ENCODE peak calls at places on chromosomes 7 and 10, in four cellular contexts. E, A, J and Q are unnamed samples.
A peak's percentile ranks its signal among the peaks of the same experiment; 100 is the strongest.

GRCh38 chr7:69047166-69047760 is 551.0 kb upstream of the AUTS2 start:
- DNase-seq in E (no peak), A (no peak), J (no peak), Q (no peak)

GRCh38 chr10:3220853-3221252 is 48.3 kb upstream of the PITRM1 start:
- DNase-seq in A (no peak), J (no peak), E (no peak), Q (no peak)

GRCh38 chr7:92668564-92668963 is 78.4 kb upstream of the FAM133B start:
- DNase-seq in A (no peak), J (no peak), E (no peak), Q (no peak)

GRCh38 chr7:77335581-77335980 is 80.6 kb downstream of the GSAP start:
- DNase-seq in E (no peak), J (no peak), A (no peak), Q (no peak)

GRCh38 chr10:71725998-71726672 is 6.6 kb upstream of the C10orf105 start:
- DNase-seq in E (peak; percentile 60), J (no peak), A (peak; percentile 67), Q (peak; percentile 86)

GRCh38 chr7:38294926-38295325 is 21.5 kb upstream of the TARP start:
- DNase-seq in E (no peak), A (no peak), J (no peak), Q (no peak)

GRCh38 chr10:98608417-98608816 is 161.7 kb upstream of the HPS1 start:
- DNase-seq in E (peak; percentile 19), J (no peak), A (no peak), Q (no peak)

GRCh38 chr10:110527731-110528171 is 30.0 kb downstream of the DUSP5 start:
- DNase-seq in A (no peak), E (no peak), J (no peak), Q (no peak)

GRCh38 chr10:115555887-115556402 is 462.8 kb downstream of the ATRNL1 start:
- DNase-seq in E (no peak), J (no peak), A (no peak), Q (no peak)

GRCh38 chr7:44112231-44112996 is 8.3 kb downstream of the AEBP1 start:
- DNase-seq in A (peak; percentile 64), J (no peak), E (no peak), Q (peak; percentile 50)

GRCh38 chr10:21172774-21173432 is 275.8 kb upstream of the NEBL start:
- DNase-seq in E (peak; percentile 20), A (no peak), J (no peak), Q (peak; percentile 70)

GRCh38 chr10:712575-712974 is 23.1 kb upstream of the DIP2C start:
- DNase-seq in A (no peak), J (no peak), E (no peak), Q (no peak)

GRCh38 chr7:128842674-128843641 is 12.8 kb downstream of the FLNC start:
- DNase-seq in E (no peak), A (no peak), J (no peak), Q (no peak)

GRCh38 chr7:128841171-128841690 is 11.0 kb downstream of the FLNC start:
- DNase-seq in J (no peak), A (no peak), E (no peak), Q (no peak)

GRCh38 chr7:128843938-128844621 is 13.9 kb downstream of the FLNC start:
- DNase-seq in J (no peak), A (no peak), E (no peak), Q (no peak)

GRCh38 chr7:128840326-128841170 is 10.3 kb downstream of the FLNC start:
- DNase-seq in E (no peak), J (no peak), A (no peak), Q (no peak)

DNA sequence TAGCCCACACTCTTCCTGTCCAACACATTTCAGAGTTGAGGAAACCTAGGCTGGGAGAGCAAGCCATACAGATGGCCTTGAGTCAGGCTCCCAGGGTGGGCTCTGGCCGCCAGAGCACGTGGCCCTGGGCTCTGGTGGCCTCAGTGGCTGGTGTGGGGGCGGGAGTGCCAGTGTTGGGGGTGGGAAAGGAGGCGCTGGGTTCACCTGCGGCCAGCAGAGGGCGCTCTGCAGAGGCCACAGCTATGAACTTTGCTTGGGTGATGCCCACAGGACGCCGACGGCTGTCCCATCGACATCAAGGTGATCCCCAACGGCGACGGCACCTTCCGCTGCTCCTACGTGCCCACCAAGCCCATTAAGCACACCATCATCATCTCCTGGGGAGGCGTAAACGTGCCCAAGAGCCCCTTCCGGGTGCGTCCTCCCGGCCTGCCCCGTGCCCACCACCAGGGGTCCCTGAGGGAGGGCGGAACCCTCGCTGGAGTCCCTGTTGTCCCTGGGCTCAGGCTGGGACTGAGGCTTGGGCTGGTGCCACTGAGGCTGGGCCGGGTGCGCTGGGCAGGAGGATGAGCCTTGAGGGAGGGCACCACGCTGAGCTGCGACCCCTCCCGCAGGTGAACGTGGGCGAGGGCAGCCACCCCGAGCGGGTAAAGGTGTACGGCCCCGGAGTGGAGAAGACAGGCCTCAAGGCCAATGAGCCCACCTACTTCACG is 11.9 kb downstream of the FLNC start:
- DNase-seq in E (peak; percentile 78), A (peak; percentile 80), J (no peak), Q (peak; percentile 87)
- TF ChIP-seq USF1 in E (peak; percentile 18), A (no peak), J (no peak), Q (no peak)

DNA sequence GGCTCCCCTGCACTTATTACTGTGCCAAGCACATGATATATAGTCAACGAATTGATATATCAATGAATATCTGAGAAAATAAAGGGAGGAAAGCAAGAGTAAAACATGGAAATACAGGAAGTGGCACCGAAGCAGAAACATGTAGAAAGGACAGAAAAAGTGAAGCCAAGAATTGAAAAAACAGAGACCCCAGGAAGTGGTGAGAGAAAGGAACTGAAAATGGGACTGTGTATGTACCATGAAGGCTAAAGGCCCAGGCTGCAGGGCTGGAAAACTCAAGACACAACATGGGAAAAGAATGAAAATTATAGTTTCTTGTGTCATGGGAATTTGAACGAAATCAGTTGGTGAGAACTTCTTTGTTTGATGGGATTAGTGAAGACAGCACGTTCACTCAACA is 60.6 kb downstream of the MAP3K8 start:
- DNase-seq in J (no peak), A (no peak), E (no peak), Q (no peak)
- TF ChIP-seq CTCF in J (no peak), A (no peak), E (no peak), Q (no peak)

DNA sequence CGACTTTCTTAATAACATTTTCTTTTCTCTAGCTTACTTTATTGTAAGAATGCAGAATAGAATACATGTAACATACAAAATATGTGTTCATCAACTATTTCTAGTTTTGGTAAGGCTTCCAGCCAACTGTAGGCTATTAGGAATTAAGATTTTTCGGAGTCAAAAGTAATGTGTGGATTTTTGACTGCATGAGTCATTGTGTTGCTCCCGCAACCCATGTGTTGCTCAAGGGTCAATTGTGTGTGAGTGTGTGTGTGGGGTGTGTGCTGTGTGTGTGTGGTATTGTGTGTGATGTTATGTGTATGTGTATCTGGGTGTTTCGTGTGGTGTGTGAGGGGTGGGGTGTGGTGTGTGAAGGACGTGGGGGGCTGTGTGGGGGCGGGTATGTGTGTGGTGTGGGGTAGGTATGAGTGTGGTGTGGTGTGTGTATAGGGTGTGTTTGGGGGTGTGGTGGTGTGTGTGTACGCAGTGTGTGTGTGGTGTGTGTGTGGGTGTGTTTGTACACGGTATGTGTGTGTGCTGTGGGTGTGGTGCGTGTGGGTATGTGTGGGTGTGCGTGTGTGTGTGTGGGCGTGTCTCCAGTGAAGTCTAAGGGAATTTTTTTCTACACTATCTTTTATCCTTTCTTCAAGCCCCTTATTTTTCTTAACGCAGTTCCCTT is 60.5 kb downstream of the RSU1 start:
- DNase-seq in J (no peak), A (no peak), E (no peak), Q (no peak)
- TF ChIP-seq USF1 in J (no peak), A (no peak), E (no peak), Q (no peak)

DNA sequence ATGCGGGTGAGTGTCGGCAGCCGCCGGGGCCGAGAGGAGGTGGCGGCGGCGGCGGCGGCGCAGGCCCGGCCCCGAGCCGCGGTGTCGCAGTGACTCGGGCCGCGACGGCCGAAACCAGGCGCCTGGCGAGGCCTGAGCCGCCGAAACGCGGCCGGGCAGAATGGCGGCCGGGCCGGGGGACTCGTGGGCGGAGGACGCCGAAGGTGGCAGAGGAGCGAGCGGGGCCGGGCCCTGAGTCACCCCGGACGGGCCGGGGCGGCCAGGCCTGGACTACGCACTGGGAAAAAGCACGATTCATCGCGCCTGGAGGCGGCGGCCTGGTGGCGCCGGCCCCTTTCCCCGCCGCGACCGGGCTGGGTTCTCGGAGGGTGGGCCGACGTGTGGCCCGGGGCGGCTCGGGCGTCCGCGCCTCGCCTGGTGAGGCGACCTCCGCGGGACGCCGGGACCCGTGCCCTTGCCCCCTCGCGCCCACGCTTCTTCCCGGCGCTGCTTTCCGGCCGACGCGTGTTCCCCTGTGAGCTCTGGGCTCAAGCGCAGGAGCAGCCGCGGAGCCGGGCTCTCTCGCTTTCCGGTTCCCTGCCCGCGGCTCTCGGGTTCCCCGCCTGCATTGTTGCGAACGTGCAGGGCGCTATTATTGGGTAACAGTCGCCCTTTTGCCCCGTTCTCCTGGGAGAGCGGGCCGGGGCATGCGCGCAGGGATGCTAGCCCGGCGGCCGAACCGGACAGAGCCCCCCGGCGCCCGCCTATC is 495 bp downstream of the CUL1 start:
- DNase-seq in A (peak; percentile 76), J (no peak), E (peak; percentile 59), Q (peak; percentile 89)
- TF ChIP-seq CTCF in A (no peak), J (no peak), E (no peak), Q (no peak)

GRCh38 chr7:157432957-157433576 is 96.3 kb downstream of the DNAJB6 start:
- DNase-seq in A (peak; percentile 57), E (peak; percentile 60), J (no peak), Q (peak; percentile 88)

GRCh38 chr7:157434231-157434630 is 97.4 kb downstream of the DNAJB6 start:
- DNase-seq in J (no peak), E (no peak), A (no peak), Q (no peak)

GRCh38 chr7:157432541-157432956 is 95.7 kb downstream of the DNAJB6 start:
- DNase-seq in A (peak; percentile 84), E (peak; percentile 77), J (no peak), Q (peak; percentile 81)

GRCh38 chr7:157434701-157435100 is 97.9 kb downstream of the DNAJB6 start:
- DNase-seq in J (no peak), A (no peak), E (no peak), Q (no peak)

GRCh38 chr7:157433628-157434027 is 96.8 kb downstream of the DNAJB6 start:
- DNase-seq in A (no peak), J (no peak), E (no peak), Q (no peak)
- TF ChIP-seq USF1 in A (no peak), J (no peak), E (no peak), Q (no peak)

GRCh38 chr10:32056136-32057040 is at the start of gene KIF5B:
- DNase-seq in A (peak; percentile 94), J (peak; percentile 44), E (peak; percentile 89), Q (peak; percentile 98)
- TF ChIP-seq CTCF in A (no peak), J (no peak), E (no peak), Q (no peak)

DNA sequence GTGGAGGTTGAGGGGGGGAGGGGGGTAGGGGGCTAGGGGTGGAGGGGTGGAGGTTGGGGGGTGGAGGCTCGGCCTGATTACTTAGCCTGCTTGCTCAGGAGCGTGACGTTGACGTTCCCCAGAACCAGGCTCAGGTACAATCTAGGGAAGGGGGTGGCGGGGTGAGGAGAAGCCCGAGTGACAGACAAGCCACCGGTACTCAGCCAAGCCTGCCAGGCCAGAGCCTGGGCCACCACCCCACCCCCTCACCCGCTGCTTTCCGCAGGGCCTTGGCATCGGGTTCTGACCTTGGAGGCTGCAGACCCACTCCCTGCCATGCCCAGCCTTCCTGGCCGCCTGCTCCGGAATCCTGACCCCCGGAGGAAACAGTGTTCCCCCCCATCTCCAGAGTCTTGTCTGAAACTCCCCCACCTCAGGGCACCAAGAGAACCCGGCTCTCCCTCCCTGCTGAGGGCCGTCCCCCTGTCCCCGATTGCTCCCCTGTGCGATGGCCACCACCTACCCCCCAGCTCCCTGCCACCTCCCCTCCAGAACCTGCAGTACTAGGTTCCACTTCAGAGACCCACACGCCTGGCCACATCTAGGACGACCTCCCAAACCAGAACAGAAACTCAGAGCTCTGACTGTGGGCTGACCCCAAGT is 5.2 kb downstream of the TMEM120A start:
- DNase-seq in E (no peak), A (no peak), J (no peak), Q (peak; percentile 75)
- TF ChIP-seq USF1 in E (no peak), A (no peak), J (no peak), Q (no peak)